ENCODE peak calls at places on chromosomes 5 and 9, in nine cellular contexts. B is activated T-cell treated with anti-CD3 and anti-CD28 coated beads, Interleukin-2, amount 50 U/mL, for 72 hours; A is stimulated activated CD8-positive, alpha-beta memory T cell treated with anti-CD3 and anti-CD28 coated beads, Interleukin-2, amount 100 ng/mL, for 1 hour; R is ACHN; P is KG1; X is GM03348; W is renal cortical epithelial cell; G is brain microvascular endothelial cell; F is endothelial cell. D is an unnamed sample.
A peak's percentile ranks its signal among the peaks of the same experiment; 100 is the strongest.

GRCh38 chr5:58455966-58456365 is 3.9 kb downstream of the PLK2 start:
- DNase-seq in B (no peak), A (no peak), R (peak; percentile 24), P (no peak), X (no peak), W (peak; percentile 12), G (no peak), F (no peak), D (no peak)

GRCh38 chr5:572398-573019 is 39.6 kb upstream of the CEP72 start:
- DNase-seq in B (no peak), A (no peak), R (no peak), P (no peak), X (no peak), W (no peak), G (no peak), F (no peak), D (no peak)

GRCh38 chr9:128145536-128145935 is 3.7 kb upstream of the LCN2 start:
- DNase-seq in B (no peak), A (no peak), R (no peak), P (no peak), X (no peak), W (peak; percentile 54), G (no peak), F (no peak), D (no peak)

GRCh38 chr5:32388429-32389111 is 56.0 kb downstream of the ZFR start:
- DNase-seq in B (no peak), A (no peak), R (no peak), P (no peak), X (peak; percentile 29), W (peak; percentile 5), G (peak; percentile 18), F (no peak), D (peak; percentile 4)

GRCh38 chr5:119945696-119946095 is 316.3 kb downstream of the FAM170A start:
- DNase-seq in B (no peak), A (no peak), R (no peak), P (no peak), X (no peak), W (no peak), G (no peak), F (no peak), D (no peak)

GRCh38 chr5:14450055-14450524 is 131.5 kb upstream of the OTULINL start:
- DNase-seq in B (peak; percentile 22), A (no peak), R (no peak), P (no peak), X (peak; percentile 82), W (no peak), G (peak; percentile 97), F (no peak), D (no peak)

GRCh38 chr5:150107909-150108447 is 21.6 kb upstream of the CSF1R start:
- DNase-seq in B (no peak), A (no peak), R (no peak), P (no peak), X (peak; percentile 81), W (peak; percentile 31), G (no peak), F (no peak), D (no peak)

GRCh38 chr5:75051217-75051751 is 1.1 kb downstream of the GCNT4 start:
- DNase-seq in B (peak; percentile 49), A (no peak), R (no peak), P (no peak), X (no peak), W (no peak), G (no peak), F (no peak), D (no peak)

GRCh38 chr5:158881076-158881880 is 218.4 kb downstream of the EBF1 start:
- DNase-seq in B (no peak), A (no peak), R (no peak), P (no peak), X (no peak), W (no peak), G (no peak), F (no peak), D (no peak)

GRCh38 chr5:180330810-180331646 is 22.1 kb downstream of the GFPT2 start:
- DNase-seq in B (no peak), A (no peak), R (peak; percentile 33), P (no peak), X (peak; percentile 95), W (peak; percentile 84), G (peak; percentile 97), F (no peak), D (peak; percentile 64)

GRCh38 chr9:86035827-86036440 is 63.4 kb downstream of the GOLM1 start:
- DNase-seq in B (no peak), A (no peak), R (no peak), P (no peak), X (no peak), W (no peak), G (no peak), F (no peak), D (no peak)

GRCh38 chr9:127783644-127784043 is 2.2 kb upstream of the CDK9 start:
- DNase-seq in B (no peak), A (no peak), R (no peak), P (peak; percentile 66), X (no peak), W (no peak), G (no peak), F (no peak), D (no peak)

GRCh38 chr5:176444742-176445141 is 3.4 kb upstream of the FAF2 start:
- DNase-seq in B (no peak), A (no peak), R (no peak), P (no peak), X (no peak), W (no peak), G (no peak), F (no peak), D (no peak)

GRCh38 chr9:18056269-18056992 is 417.5 kb upstream of the ADAMTSL1 start:
- DNase-seq in B (no peak), A (no peak), R (no peak), P (no peak), X (no peak), W (no peak), G (no peak), F (no peak), D (no peak)

GRCh38 chr5:9197881-9198260 is 348.0 kb downstream of the SEMA5A start:
- DNase-seq in B (no peak), A (no peak), R (no peak), P (no peak), X (no peak), W (peak; percentile 54), G (peak; percentile 69), F (no peak), D (no peak)

GRCh38 chr9:124272979-124273378 is 15.2 kb downstream of the NEK6 start:
- DNase-seq in B (no peak), A (no peak), R (no peak), P (no peak), X (no peak), W (no peak), G (no peak), F (no peak), D (no peak)

GRCh38 chr5:21452429-21452828 is 1400.7 kb downstream of the CDH12 start:
- DNase-seq in B (no peak), A (no peak), R (no peak), P (no peak), X (no peak), W (peak; percentile 7), G (no peak), F (no peak), D (no peak)

GRCh38 chr9:136860529-136860928 is 5.6 kb downstream of the EDF1 start:
- DNase-seq in B (no peak), A (no peak), R (no peak), P (no peak), X (no peak), W (no peak), G (no peak), F (no peak), D (no peak)

D was measured in NCI-H460.